ENCODE peak calls at places on chromosome 15, in five cellular contexts. O, C, Y, J and Q are unnamed samples.

GRCh38 chr15:55914446-55914845 is 79.0 kb downstream of the NEDD4 start:
- DNase-seq in O (no peak), C (no peak), Y (peak), J (no peak), Q (no peak)

GRCh38 chr15:42355291-42355690 is 4.0 kb upstream of the CAPN3 start:
- DNase-seq in O (no peak), C (no peak), Y (no peak), J (no peak), Q (no peak)

GRCh38 chr15:51846463-51847230 is 17.2 kb downstream of the TMOD3 start:
- DNase-seq in O (no peak), C (no peak), Y (peak), J (no peak), Q (no peak)

GRCh38 chr15:97501291-97501690 is 459.2 kb upstream of the ARRDC4 start:
- DNase-seq in O (no peak), C (no peak), Y (no peak), J (no peak), Q (no peak)

GRCh38 chr15:59327942-59328341 is 44.7 kb downstream of the MYO1E start:
- DNase-seq in O (no peak), C (no peak), Y (no peak), J (peak), Q (no peak)

GRCh38 chr15:93477721-93478120 is 388.7 kb upstream of the RGMA start:
- DNase-seq in O (no peak), C (no peak), Y (no peak), J (peak), Q (no peak)

GRCh38 chr15:84629033-84629432 is 25.1 kb downstream of the WDR73 start:
- DNase-seq in O (no peak), C (no peak), Y (no peak), J (no peak), Q (no peak)

GRCh38 chr15:95988574-95988887 is 342.0 kb upstream of the NR2F2 start:
- DNase-seq in O (no peak), C (no peak), Y (peak), J (no peak), Q (peak)

GRCh38 chr15:85793641-85794597 is 806 bp downstream of the KLHL25 start:
- DNase-seq in O (no peak), C (peak), Y (peak), J (no peak), Q (no peak)

GRCh38 chr15:38028869-38029268 is 94.4 kb downstream of the TMCO5A start:
- DNase-seq in O (no peak), C (no peak), Y (no peak), J (no peak), Q (no peak)

GRCh38 chr15:47987908-47988532 is 132.8 kb upstream of the SLC24A5 start:
- DNase-seq in O (no peak), C (peak), Y (peak), J (no peak), Q (peak)

GRCh38 chr15:78341057-78341763 is 1.1 kb downstream of the CRABP1 start:
- DNase-seq in O (peak), C (no peak), Y (no peak), J (peak), Q (no peak)

GRCh38 chr15:22838292-22839042 is at the start of gene NIPA2:
- DNase-seq in O (peak), C (peak), Y (peak), J (peak), Q (peak)

GRCh38 chr15:90227336-90227735 is 6.4 kb downstream of the CIB1 start:
- DNase-seq in O (no peak), C (no peak), Y (no peak), J (no peak), Q (no peak)

GRCh38 chr15:81001180-81002003 is 669 bp downstream of the TLNRD1 start:
- DNase-seq in O (peak), C (peak), Y (peak), J (peak), Q (peak)

GRCh38 chr15:68791431-68792283 is 29.0 kb downstream of the ANP32A start:
- DNase-seq in O (peak), C (no peak), Y (no peak), J (no peak), Q (no peak)

GRCh38 chr15:52559583-52559982 is 9.2 kb downstream of the ARPP19 start:
- DNase-seq in O (no peak), C (no peak), Y (no peak), J (no peak), Q (no peak)

GRCh38 chr15:89735773-89736172 is 15.3 kb downstream of the MESP1 start:
- DNase-seq in O (no peak), C (no peak), Y (no peak), J (no peak), Q (no peak)

GRCh38 chr15:46892621-46893160 is 824.6 kb upstream of the SEMA6D start:
- DNase-seq in O (no peak), C (no peak), Y (peak), J (no peak), Q (peak)

GRCh38 chr15:82393671-82394070 is 35.9 kb upstream of the GOLGA6L9 start:
- DNase-seq in O (no peak), C (no peak), Y (peak), J (no peak), Q (no peak)

GRCh38 chr15:65916664-65917406 is 47.5 kb downstream of the RAB11A start:
- DNase-seq in O (peak), C (peak), Y (peak), J (peak), Q (peak)

GRCh38 chr15:94793641-94794040 is 562.3 kb downstream of the MCTP2 start:
- DNase-seq in O (no peak), C (no peak), Y (peak), J (no peak), Q (no peak)

GRCh38 chr15:23823508-23823907 is 136.4 kb upstream of the NDN start:
- DNase-seq in O (peak), C (no peak), Y (peak), J (peak), Q (no peak)

GRCh38 chr15:68348064-68348463 is 70.5 kb downstream of the FEM1B start:
- DNase-seq in O (no peak), C (no peak), Y (peak), J (no peak), Q (no peak)

GRCh38 chr15:48602358-48603122 is 43.0 kb downstream of the FBN1 start:
- DNase-seq in O (no peak), C (no peak), Y (peak), J (no peak), Q (peak)

GRCh38 chr15:62112616-62113593 is 46.1 kb downstream of the C2CD4A start:
- DNase-seq in O (no peak), C (no peak), Y (peak), J (no peak), Q (no peak)

GRCh38 chr15:22873204-22873701 is 34.8 kb downstream of the NIPA2 start:
- DNase-seq in O (peak), C (peak), Y (peak), J (no peak), Q (peak)

GRCh38 chr15:62770752-62771151 is 271.8 kb upstream of the TPM1 start:
- DNase-seq in O (no peak), C (no peak), Y (peak), J (no peak), Q (no peak)

GRCh38 chr15:81642451-81642990 is 268.5 kb upstream of the TMC3 start:
- DNase-seq in O (no peak), C (no peak), Y (peak), J (no peak), Q (no peak)

GRCh38 chr15:69253156-69253555 is 45.6 kb upstream of the PAQR5 start:
- DNase-seq in O (no peak), C (peak), Y (peak), J (no peak), Q (no peak)

GRCh38 chr15:87487484-87487883 is 769.1 kb downstream of the NTRK3 start:
- DNase-seq in O (no peak), C (no peak), Y (no peak), J (no peak), Q (no peak)

GRCh38 chr15:74541494-74542191 is 623 bp downstream of the ARID3B start:
- DNase-seq in O (peak), C (peak), Y (peak), J (peak), Q (peak)

GRCh38 chr15:74540761-74541493 is at the start of gene ARID3B:
- DNase-seq in O (peak), C (peak), Y (peak), J (peak), Q (peak)

GRCh38 chr15:74542192-74543042 is 1.4 kb downstream of the ARID3B start:
- DNase-seq in O (no peak), C (no peak), Y (no peak), J (no peak), Q (peak)

GRCh38 chr15:74537736-74538135 is 3.3 kb upstream of the ARID3B start:
- DNase-seq in O (no peak), C (no peak), Y (no peak), J (no peak), Q (no peak)

DNA sequence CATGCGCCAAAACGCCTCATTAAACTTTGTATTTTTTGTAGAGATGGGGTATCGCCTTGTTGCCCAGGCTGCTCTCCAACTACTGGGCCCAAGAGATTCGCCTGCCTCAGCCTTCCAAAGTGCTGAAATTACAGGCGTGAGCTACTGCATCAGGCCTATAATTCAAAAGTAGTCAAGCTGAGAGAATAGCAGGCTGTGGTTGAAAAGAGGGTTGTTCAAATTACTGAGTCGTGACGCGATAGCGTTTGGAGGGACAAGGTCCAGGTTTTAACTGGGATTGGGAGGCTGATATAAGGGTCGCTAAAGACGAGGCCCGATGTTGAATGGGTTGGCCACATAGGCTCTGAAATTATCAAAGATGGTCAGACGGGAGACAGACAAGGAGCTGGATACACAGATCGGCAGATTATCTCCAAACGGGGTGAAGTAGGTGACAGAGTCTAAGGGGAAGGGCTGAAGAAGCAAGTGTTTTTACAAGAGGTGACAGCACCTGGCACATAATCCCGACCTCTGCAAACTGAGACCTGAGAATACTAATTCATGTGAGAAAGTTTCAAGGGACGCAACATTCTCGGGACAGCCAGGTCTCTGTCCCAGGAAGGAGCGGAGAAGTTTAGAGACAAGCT is 772 bp upstream of the ARID3B start:
- DNase-seq in O (no peak), C (no peak), Y (peak), J (no peak), Q (no peak)
- H3K18ac ChIP-seq in O (no peak), C (peak), Y (no peak), J (peak), Q (peak)

GRCh38 chr15:40904552-40905201 is 10.4 kb downstream of the VPS18 start:
- DNase-seq in O (no peak), C (no peak), Y (no peak), J (no peak), Q (no peak)

GRCh38 chr15:40900256-40901052 is 6.2 kb downstream of the VPS18 start:
- DNase-seq in O (no peak), C (no peak), Y (no peak), J (no peak), Q (no peak)

GRCh38 chr15:40902605-40903561 is 8.6 kb downstream of the VPS18 start:
- DNase-seq in O (no peak), C (no peak), Y (peak), J (no peak), Q (peak)

GRCh38 chr15:40899536-40900207 is 5.4 kb downstream of the VPS18 start:
- DNase-seq in O (no peak), C (no peak), Y (no peak), J (no peak), Q (no peak)

DNA sequence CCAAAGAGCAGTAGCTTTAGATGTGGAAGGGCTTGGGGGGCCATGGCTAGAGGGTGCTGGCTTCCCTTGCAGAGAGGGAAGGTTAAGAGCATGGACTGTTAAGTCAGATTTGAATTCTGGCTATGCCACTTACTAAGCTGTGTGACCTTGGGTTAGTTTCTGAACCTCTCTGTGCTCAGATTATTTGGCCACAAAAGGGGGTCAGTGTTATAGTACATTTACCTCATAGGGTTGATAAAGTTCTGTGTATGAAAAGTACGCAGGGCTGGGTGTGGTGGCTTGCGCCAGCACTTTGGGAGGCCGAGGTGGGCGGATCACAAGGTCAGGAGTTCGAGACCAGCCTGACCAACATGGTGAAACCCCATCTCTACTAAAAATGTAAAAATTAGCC is 6.8 kb downstream of the VPS18 start:
- DNase-seq in O (no peak), C (no peak), Y (no peak), J (no peak), Q (no peak)
- H2BK120ac ChIP-seq in O (no peak), C (no peak), Y (no peak), J (no peak), Q (no peak)

GRCh38 chr15:91866971-91867372 is 13.5 kb downstream of the SLCO3A1 start:
- DNase-seq in O (no peak), C (no peak), Y (peak), J (no peak), Q (peak)
- H2BK12ac ChIP-seq in O (no peak), C (no peak), Y (no peak), J (no peak), Q (peak)

GRCh38 chr15:101198820-101199219 is 53.0 kb downstream of the CHSY1 start:
- DNase-seq in O (no peak), C (no peak), Y (peak), J (no peak), Q (no peak)
- H3K18ac ChIP-seq in O (no peak), C (no peak), Y (peak), J (peak), Q (peak)

DNA sequence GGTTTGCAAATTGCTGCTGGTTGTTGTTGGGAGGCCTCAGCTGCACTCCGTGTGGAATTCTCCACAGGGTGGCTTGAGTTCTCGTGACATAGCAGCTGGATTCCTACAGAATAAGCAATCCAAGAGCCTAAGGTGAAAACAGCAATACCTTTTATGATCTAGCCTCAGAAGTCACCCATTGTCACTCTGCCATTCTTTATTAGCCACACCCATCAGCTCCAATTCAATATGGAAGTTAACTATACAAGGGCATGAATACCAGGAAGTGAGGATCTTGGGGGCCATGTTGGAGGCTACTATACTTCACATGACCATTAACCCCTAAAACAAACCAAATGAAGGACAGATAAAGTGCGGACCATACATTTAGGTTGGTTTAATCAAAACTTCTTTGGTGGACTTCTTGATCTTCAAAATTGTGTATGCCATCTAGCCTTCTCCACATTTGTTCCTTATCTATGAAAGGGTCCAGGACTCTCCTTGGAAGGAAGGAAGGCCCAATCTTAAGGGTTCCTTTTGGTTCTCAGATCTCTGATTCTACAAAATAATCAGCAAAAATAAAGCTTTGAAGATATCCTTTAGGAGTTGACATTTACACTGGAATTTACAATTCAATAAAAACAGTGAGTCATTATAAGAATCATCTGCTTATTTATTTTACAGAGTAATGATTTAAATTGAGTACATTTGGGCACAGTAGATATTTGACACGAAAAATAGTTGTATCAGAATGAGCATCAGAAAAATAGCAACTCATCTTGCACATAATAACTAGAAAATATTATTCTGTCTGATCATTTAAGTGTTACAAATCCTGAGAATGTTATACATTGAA is 21.5 kb downstream of the CIAO2A start:
- DNase-seq in O (no peak), C (no peak), Y (no peak), J (no peak), Q (peak)
- H2BK120ac ChIP-seq in O (no peak), C (no peak), Y (no peak), J (no peak), Q (no peak)

DNA sequence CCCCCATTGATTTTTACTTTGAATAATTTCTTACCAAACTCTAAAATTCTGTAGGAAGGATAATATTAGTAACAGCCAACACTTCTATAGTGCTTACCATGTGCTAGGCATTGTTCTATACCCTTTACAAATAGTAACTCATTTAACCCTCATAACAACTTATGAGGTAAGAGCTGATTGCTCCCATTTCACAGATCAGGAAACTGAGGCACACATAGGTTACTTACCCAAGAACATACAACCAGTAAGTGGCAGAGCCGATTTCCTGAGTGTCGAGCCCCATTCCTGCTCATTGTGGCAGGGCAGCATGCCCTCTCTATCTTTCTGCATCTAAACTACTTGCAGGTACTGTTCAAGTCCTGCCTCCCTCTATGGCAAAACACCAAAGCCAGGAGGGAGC is 9.0 kb downstream of the CCDC32 start:
- DNase-seq in O (no peak), C (no peak), Y (no peak), J (no peak), Q (no peak)
- H2BK12ac ChIP-seq in O (no peak), C (no peak), Y (no peak), J (no peak), Q (no peak)

GRCh38 chr15:50209804-50210203 is 27.8 kb downstream of the SLC27A2 start:
- DNase-seq in O (no peak), C (no peak), Y (no peak), J (no peak), Q (no peak)
- H3K18ac ChIP-seq in O (no peak), C (no peak), Y (no peak), J (no peak), Q (no peak)

GRCh38 chr15:36400936-36401585 is 178.4 kb upstream of the CDIN1 start:
- DNase-seq in O (no peak), C (no peak), Y (no peak), J (no peak), Q (no peak)
- H2BK120ac ChIP-seq in O (no peak), C (no peak), Y (no peak), J (no peak), Q (no peak)

GRCh38 chr15:76928231-76928630 is 3.3 kb upstream of the RCN2 start:
- DNase-seq in O (no peak), C (no peak), Y (no peak), J (no peak), Q (no peak)
- H2BK12ac ChIP-seq in O (no peak), C (no peak), Y (no peak), J (no peak), Q (no peak)